ENCODE peak calls at places on chromosome 18, in four cellular contexts. L is astrocyte, Y is NCI-H2029, O is esophagus squamous epithelium. V is an unnamed sample.
A peak's percentile ranks its signal among the peaks of the same experiment; 100 is the strongest.

GRCh38 chr18:26621161-26622026 is 73.0 kb upstream of the KCTD1 start:
- DNase-seq in L (no peak), Y (no peak), O (no peak), V (no peak)

GRCh38 chr18:475202-475624 is 25.3 kb downstream of the COLEC12 start:
- DNase-seq in O (no peak), L (peak; percentile 93), Y (no peak), V (no peak)

GRCh38 chr18:7517852-7518251 is 49.3 kb upstream of the PTPRM start:
- DNase-seq in O (no peak), L (no peak), Y (no peak), V (no peak)

GRCh38 chr18:75502286-75502685 is 74.8 kb upstream of the SMIM21 start:
- DNase-seq in L (peak; percentile 81), Y (no peak), O (no peak), V (no peak)

GRCh38 chr18:51275712-51276473 is 78.4 kb upstream of the MEX3C start:
- DNase-seq in L (no peak), O (no peak), Y (no peak), V (no peak)

GRCh38 chr18:77191241-77191751 is 58.4 kb upstream of the GALR1 start:
- DNase-seq in L (peak; percentile 84), O (no peak), Y (no peak), V (no peak)

GRCh38 chr18:58998421-58999203 is 133.9 kb downstream of the ZNF532 start:
- DNase-seq in L (peak; percentile 84), O (no peak), Y (no peak), V (no peak)

GRCh38 chr18:12608292-12608691 is 49.6 kb downstream of the SPIRE1 start:
- DNase-seq in O (no peak), Y (no peak), L (peak; percentile 58), V (no peak)

V was measured in SIG-M5.